ENCODE peak calls at places on chromosomes 7 and 10, in five cellular contexts. One of them, this sample, is unnamed.

GRCh38 chr7:52956379-52956915 is 79.0 kb upstream of the POM121L12 start:
- DNase-seq in progenitor cell of endocrine pancreas: no peak
- DNase-seq in HepG2: no peak
- DNase-seq in tibial nerve: no peak
- DNase-seq in prostate gland: peak; percentile 10
- DNase-seq in this sample: no peak

GRCh38 chr7:130912910-130913720 is 179.1 kb upstream of the KLF14 start:
- DNase-seq in tibial nerve: peak; percentile 76
- DNase-seq in HepG2: peak; percentile 71
- DNase-seq in prostate gland: no peak
- DNase-seq in progenitor cell of endocrine pancreas: no peak
- DNase-seq in this sample: peak; percentile 76

GRCh38 chr7:27633062-27633461 is 29.6 kb downstream of the HIBADH start:
- DNase-seq in progenitor cell of endocrine pancreas: no peak
- DNase-seq in tibial nerve: no peak
- DNase-seq in HepG2: no peak
- DNase-seq in prostate gland: no peak
- DNase-seq in this sample: no peak

GRCh38 chr10:17578603-17579002 is 38.6 kb downstream of the HACD1 start:
- DNase-seq in tibial nerve: no peak
- DNase-seq in HepG2: no peak
- DNase-seq in prostate gland: no peak
- DNase-seq in progenitor cell of endocrine pancreas: no peak
- DNase-seq in this sample: no peak

GRCh38 chr10:110676016-110676415 is 31.9 kb downstream of the RBM20 start:
- DNase-seq in tibial nerve: no peak
- DNase-seq in HepG2: no peak
- DNase-seq in prostate gland: no peak
- DNase-seq in progenitor cell of endocrine pancreas: no peak
- DNase-seq in this sample: no peak

GRCh38 chr7:108613147-108613948 is 43.7 kb downstream of the DNAJB9 start:
- DNase-seq in tibial nerve: no peak
- DNase-seq in prostate gland: no peak
- DNase-seq in progenitor cell of endocrine pancreas: no peak
- DNase-seq in HepG2: peak; percentile 32
- DNase-seq in this sample: no peak

GRCh38 chr7:90564455-90564854 is 31.7 kb upstream of the CDK14 start:
- DNase-seq in HepG2: no peak
- DNase-seq in tibial nerve: no peak
- DNase-seq in progenitor cell of endocrine pancreas: no peak
- DNase-seq in prostate gland: no peak
- DNase-seq in this sample: no peak

GRCh38 chr10:90857635-90858488 is at the start of gene HTR7:
- DNase-seq in progenitor cell of endocrine pancreas: peak; percentile 68
- DNase-seq in prostate gland: peak; percentile 31
- DNase-seq in HepG2: peak; percentile 16
- DNase-seq in tibial nerve: peak; percentile 30
- DNase-seq in this sample: peak; percentile 58

GRCh38 chr10:3668276-3668960 is 116.6 kb downstream of the KLF6 start:
- DNase-seq in progenitor cell of endocrine pancreas: no peak
- DNase-seq in prostate gland: peak; percentile 46
- DNase-seq in HepG2: peak; percentile 55
- DNase-seq in tibial nerve: no peak
- DNase-seq in this sample: peak; percentile 25

GRCh38 chr10:102714621-102715455 is at the start of gene SFXN2:
- DNase-seq in tibial nerve: no peak
- DNase-seq in progenitor cell of endocrine pancreas: no peak
- DNase-seq in HepG2: no peak
- DNase-seq in prostate gland: peak; percentile 51
- DNase-seq in this sample: no peak

GRCh38 chr10:38147686-38148085 is 53.5 kb downstream of the ZNF37A start:
- DNase-seq in prostate gland: no peak
- DNase-seq in progenitor cell of endocrine pancreas: no peak
- DNase-seq in HepG2: no peak
- DNase-seq in tibial nerve: no peak
- DNase-seq in this sample: no peak

GRCh38 chr10:5977471-5978370 is at the start of gene IL15RA:
- DNase-seq in progenitor cell of endocrine pancreas: peak; percentile 47
- DNase-seq in tibial nerve: peak; percentile 26
- DNase-seq in prostate gland: peak; percentile 53
- DNase-seq in HepG2: peak; percentile 24
- DNase-seq in this sample: peak; percentile 82

DNA sequence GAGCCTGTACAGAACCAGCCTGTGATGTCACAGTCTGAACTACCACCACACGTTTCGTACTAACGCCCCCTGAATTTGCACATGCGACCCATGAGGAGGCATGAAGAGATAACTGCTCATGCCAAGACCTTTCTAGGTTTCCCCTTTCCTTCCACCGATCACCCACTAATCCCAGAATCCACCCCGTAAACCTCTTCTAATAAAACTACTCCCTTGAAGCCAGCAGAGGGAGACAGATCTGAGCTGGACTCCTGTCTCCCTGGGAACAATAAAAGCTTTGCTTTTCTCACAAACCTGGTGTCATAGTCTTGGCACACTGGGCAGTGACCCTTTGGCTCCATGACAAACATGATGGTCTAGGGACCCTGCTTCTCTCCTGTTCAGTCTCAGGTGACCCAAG is 144.5 kb downstream of the FRMD4A start:
- DNase-seq in HepG2: peak; percentile 7
- DNase-seq in tibial nerve: no peak
- DNase-seq in progenitor cell of endocrine pancreas: no peak
- DNase-seq in prostate gland: no peak
- DNase-seq in this sample: no peak
- TF ChIP-seq CTCF in HepG2: peak; percentile 33
- TF ChIP-seq CTCF in tibial nerve: no peak
- TF ChIP-seq CTCF in progenitor cell of endocrine pancreas: peak; percentile 39
- TF ChIP-seq CTCF in prostate gland: no peak
- TF ChIP-seq CTCF in this sample: no peak

GRCh38 chr7:77439572-77439971 is 23.4 kb upstream of the GSAP start:
- DNase-seq in progenitor cell of endocrine pancreas: no peak
- DNase-seq in prostate gland: peak; percentile 56
- DNase-seq in HepG2: peak; percentile 72
- DNase-seq in tibial nerve: peak; percentile 48
- DNase-seq in this sample: no peak
- TF ChIP-seq CTCF in progenitor cell of endocrine pancreas: no peak
- TF ChIP-seq CTCF in prostate gland: peak; percentile 53
- TF ChIP-seq CTCF in HepG2: peak; percentile 86
- TF ChIP-seq CTCF in tibial nerve: peak; percentile 14
- TF ChIP-seq CTCF in this sample: no peak

GRCh38 chr7:120955577-120956149 is 5.1 kb downstream of the ING3 start:
- DNase-seq in prostate gland: no peak
- DNase-seq in tibial nerve: no peak
- DNase-seq in progenitor cell of endocrine pancreas: no peak
- DNase-seq in HepG2: no peak
- DNase-seq in this sample: no peak

GRCh38 chr7:120964088-120964487 is 13.5 kb downstream of the ING3 start:
- DNase-seq in tibial nerve: no peak
- DNase-seq in prostate gland: no peak
- DNase-seq in progenitor cell of endocrine pancreas: no peak
- DNase-seq in HepG2: no peak
- DNase-seq in this sample: no peak

GRCh38 chr7:120959929-120960484 is 9.4 kb downstream of the ING3 start:
- DNase-seq in HepG2: no peak
- DNase-seq in tibial nerve: no peak
- DNase-seq in progenitor cell of endocrine pancreas: no peak
- DNase-seq in prostate gland: no peak
- DNase-seq in this sample: no peak

GRCh38 chr7:120961638-120962173 is 11.1 kb downstream of the ING3 start:
- DNase-seq in HepG2: no peak
- DNase-seq in prostate gland: no peak
- DNase-seq in tibial nerve: no peak
- DNase-seq in progenitor cell of endocrine pancreas: no peak
- DNase-seq in this sample: no peak

GRCh38 chr7:120960714-120961113 is 10.1 kb downstream of the ING3 start:
- DNase-seq in prostate gland: no peak
- DNase-seq in tibial nerve: no peak
- DNase-seq in HepG2: no peak
- DNase-seq in progenitor cell of endocrine pancreas: no peak
- DNase-seq in this sample: no peak
- TF ChIP-seq CTCF in prostate gland: no peak
- TF ChIP-seq CTCF in tibial nerve: no peak
- TF ChIP-seq CTCF in HepG2: no peak
- TF ChIP-seq CTCF in progenitor cell of endocrine pancreas: no peak
- TF ChIP-seq CTCF in this sample: no peak

DNA sequence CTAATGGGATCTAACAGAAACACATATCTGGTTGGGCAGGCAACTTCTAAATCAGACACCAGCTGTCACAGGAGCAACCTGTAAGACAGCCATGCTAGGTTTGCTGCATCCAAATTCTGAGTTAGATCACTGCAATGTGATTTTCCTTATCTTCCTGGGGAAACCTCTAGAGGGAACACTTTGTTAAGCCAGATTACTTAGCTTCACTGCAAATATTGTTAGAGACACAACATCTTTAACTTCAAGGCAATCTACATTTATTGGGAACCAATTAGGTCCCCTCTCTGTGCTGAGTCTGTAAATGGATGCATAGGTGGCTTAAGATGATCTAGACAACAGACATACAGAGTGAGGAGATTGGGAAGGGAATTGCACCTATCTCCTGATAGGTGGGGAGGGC is 109.7 kb upstream of the ELMO1 start:
- DNase-seq in prostate gland: no peak
- DNase-seq in HepG2: no peak
- DNase-seq in progenitor cell of endocrine pancreas: no peak
- DNase-seq in tibial nerve: no peak
- DNase-seq in this sample: no peak
- TF ChIP-seq CTCF in prostate gland: no peak
- TF ChIP-seq CTCF in HepG2: no peak
- TF ChIP-seq CTCF in progenitor cell of endocrine pancreas: no peak
- TF ChIP-seq CTCF in tibial nerve: no peak
- TF ChIP-seq CTCF in this sample: no peak

DNA sequence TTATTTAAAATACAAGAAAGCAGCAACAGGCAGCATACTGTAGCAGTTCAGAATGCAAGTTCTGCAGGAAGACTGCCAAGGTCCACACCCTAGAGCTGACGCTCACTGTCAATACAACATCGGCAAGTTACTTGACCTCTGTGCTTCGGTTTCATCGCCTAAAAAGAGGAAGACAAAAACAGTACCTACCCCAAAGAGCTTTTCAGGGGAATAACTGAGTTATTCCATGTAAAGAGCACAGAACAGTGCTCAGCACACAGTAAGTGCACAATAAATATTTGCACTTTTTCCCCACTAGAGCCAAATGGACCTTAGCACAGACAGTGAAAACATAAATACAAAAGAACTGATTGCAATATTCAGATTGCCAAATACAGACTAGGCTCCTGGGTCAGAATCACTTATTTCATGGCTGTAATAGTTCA is 88.6 kb downstream of the USP6NL start:
- DNase-seq in progenitor cell of endocrine pancreas: no peak
- DNase-seq in HepG2: peak; percentile 89
- DNase-seq in prostate gland: no peak
- DNase-seq in tibial nerve: peak; percentile 50
- DNase-seq in this sample: no peak
- TF ChIP-seq CTCF in progenitor cell of endocrine pancreas: no peak
- TF ChIP-seq CTCF in HepG2: no peak
- TF ChIP-seq CTCF in prostate gland: no peak
- TF ChIP-seq CTCF in tibial nerve: no peak
- TF ChIP-seq CTCF in this sample: no peak

DNA sequence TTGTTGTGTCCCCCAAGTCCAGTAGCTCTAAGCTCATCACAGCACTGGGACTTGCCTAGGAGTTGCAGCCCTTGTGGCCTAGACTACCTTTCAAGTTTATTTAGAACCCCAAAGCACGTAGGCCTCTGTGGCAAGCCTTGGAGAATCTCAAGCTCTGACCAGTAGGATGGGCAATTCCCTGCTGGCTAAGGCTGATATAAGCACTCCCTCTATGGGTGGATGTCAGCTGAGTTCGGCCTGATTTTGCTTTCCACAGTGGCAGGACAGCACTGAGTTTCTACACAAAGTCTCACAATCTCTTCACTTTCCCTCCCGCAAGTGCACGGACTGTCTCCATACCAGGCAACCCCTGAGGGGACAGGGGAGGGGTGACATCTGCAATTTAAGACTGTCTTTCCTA is 886.4 kb upstream of the LRRN3 start:
- DNase-seq in progenitor cell of endocrine pancreas: no peak
- DNase-seq in tibial nerve: no peak
- DNase-seq in HepG2: no peak
- DNase-seq in prostate gland: no peak
- DNase-seq in this sample: no peak
- TF ChIP-seq CTCF in progenitor cell of endocrine pancreas: peak; percentile 26
- TF ChIP-seq CTCF in tibial nerve: no peak
- TF ChIP-seq CTCF in HepG2: peak; percentile 50
- TF ChIP-seq CTCF in prostate gland: no peak
- TF ChIP-seq CTCF in this sample: no peak

GRCh38 chr7:148932-149855 is 43.2 kb upstream of the FAM20C start:
- DNase-seq in prostate gland: peak; percentile 97
- DNase-seq in HepG2: peak; percentile 51
- DNase-seq in progenitor cell of endocrine pancreas: peak; percentile 95
- DNase-seq in tibial nerve: peak; percentile 91
- DNase-seq in this sample: peak; percentile 98
- TF ChIP-seq CTCF in prostate gland: peak; percentile 21
- TF ChIP-seq CTCF in HepG2: no peak
- TF ChIP-seq CTCF in progenitor cell of endocrine pancreas: no peak
- TF ChIP-seq CTCF in tibial nerve: peak; percentile 49
- TF ChIP-seq CTCF in this sample: no peak

GRCh38 chr7:105934577-105935185 is 28.4 kb upstream of the CDHR3 start:
- DNase-seq in progenitor cell of endocrine pancreas: peak; percentile 18
- DNase-seq in prostate gland: peak; percentile 27
- DNase-seq in tibial nerve: peak; percentile 13
- DNase-seq in HepG2: peak; percentile 64
- DNase-seq in this sample: no peak
- TF ChIP-seq CTCF in progenitor cell of endocrine pancreas: peak; percentile 63
- TF ChIP-seq CTCF in prostate gland: peak; percentile 23
- TF ChIP-seq CTCF in tibial nerve: no peak
- TF ChIP-seq CTCF in HepG2: peak; percentile 72
- TF ChIP-seq CTCF in this sample: no peak